ENCODE peak calls at places on chromosomes 6 and 20, in six cellular contexts. V is NCI-H146; E is stimulated activated CD8-positive, alpha-beta memory T cell treated with anti-CD3 and anti-CD28 coated beads, Interleukin-7, amount 100 ng/mL, for 1 hour; C is HuH-7; Y is GM04503; L is cerebellar cortex. G is an unnamed sample.
A peak's percentile ranks its signal among the peaks of the same experiment; 100 is the strongest.

GRCh38 chr6:16337280-16337975 is 99.0 kb downstream of the GMPR start:
- DNase-seq in E (no peak), L (peak; percentile 37), V (no peak), Y (peak; percentile 90), C (no peak), G (peak; percentile 37)

GRCh38 chr6:47789553-47789952 is 7.7 kb downstream of the OPN5 start:
- DNase-seq in L (no peak), C (no peak), Y (no peak), E (no peak), V (peak; percentile 51), G (no peak)

GRCh38 chr6:149782337-149782736 is 32.8 kb downstream of the PCMT1 start:
- DNase-seq in E (no peak), C (no peak), L (no peak), V (no peak), Y (no peak), G (no peak)

GRCh38 chr20:33465536-33466302 is 22.2 kb upstream of the SNTA1 start:
- DNase-seq in C (no peak), V (peak; percentile 31), E (no peak), Y (no peak), L (no peak), G (no peak)

GRCh38 chr6:17032595-17033591 is 69.0 kb upstream of the STMND1 start:
- DNase-seq in Y (peak; percentile 87), L (peak; percentile 49), C (no peak), V (no peak), E (no peak), G (peak; percentile 54)

GRCh38 chr6:87155920-87156600 is 695 bp downstream of the ZNF292 start:
- DNase-seq in C (peak; percentile 31), V (peak; percentile 63), Y (peak; percentile 8), E (no peak), L (peak; percentile 44), G (peak; percentile 30)

GRCh38 chr20:38579921-38580320 is 1.1 kb upstream of the ADIG start:
- DNase-seq in E (no peak), L (no peak), Y (no peak), C (no peak), V (no peak), G (no peak)

GRCh38 chr6:27517928-27518787 is 45.3 kb upstream of the ZNF184 start:
- DNase-seq in V (peak; percentile 5), L (peak; percentile 66), Y (no peak), E (no peak), C (no peak), G (no peak)

GRCh38 chr6:153031335-153031955 is 28.9 kb upstream of the MTRF1L start:
- DNase-seq in L (no peak), V (no peak), C (no peak), E (no peak), Y (no peak), G (no peak)

GRCh38 chr20:25360631-25361286 is 29.9 kb downstream of the ABHD12 start:
- DNase-seq in C (no peak), V (no peak), Y (no peak), E (no peak), L (no peak), G (peak; percentile 68)

GRCh38 chr6:77074037-77074713 is 389.1 kb downstream of the HTR1B start:
- DNase-seq in E (no peak), Y (no peak), C (no peak), V (no peak), L (no peak), G (no peak)

GRCh38 chr20:17557675-17558006 is 12.2 kb upstream of the DSTN start:
- DNase-seq in Y (no peak), V (no peak), L (no peak), E (no peak), C (no peak), G (peak; percentile 86)

GRCh38 chr6:8177721-8178120 is 75.4 kb upstream of the EEF1E1 start:
- DNase-seq in E (no peak), V (no peak), L (no peak), C (no peak), Y (no peak), G (no peak)

GRCh38 chr6:92706976-92707375 is 712.4 kb downstream of the EPHA7 start:
- DNase-seq in L (no peak), C (no peak), V (no peak), E (no peak), Y (no peak), G (no peak)

GRCh38 chr6:47308674-47309325 is 905 bp downstream of the TNFRSF21 start:
- DNase-seq in L (peak; percentile 31), Y (no peak), V (peak; percentile 49), C (peak; percentile 40), E (no peak), G (peak; percentile 14)

GRCh38 chr6:88008821-88009220 is 38.8 kb upstream of the SPACA1 start:
- DNase-seq in L (no peak), C (no peak), E (no peak), V (no peak), Y (no peak), G (no peak)